ENCODE peak calls at places on chromosomes 6 and 20, in five cellular contexts. G is heart left ventricle, R is transverse colon, O is tibial nerve, N is HCT116. A is an unnamed sample.

GRCh38 chr6:45626087-45626891 is 248.6 kb upstream of the SUPT3H start:
- DNase-seq in G (no peak), R (no peak), O (no peak), N (no peak), A (peak; percentile 57)

GRCh38 chr6:42165016-42165415 is 8.1 kb upstream of the GUCA1A start:
- DNase-seq in G (no peak), R (no peak), O (no peak), N (no peak), A (no peak)

GRCh38 chr6:10759312-10759839 is 11.8 kb downstream of the TMEM14B start:
- DNase-seq in G (no peak), R (no peak), O (no peak), N (peak; percentile 89), A (peak; percentile 29)

GRCh38 chr6:42251500-42251899 is 33.8 kb upstream of the MRPS10 start:
- DNase-seq in G (no peak), R (no peak), O (no peak), N (no peak), A (no peak)

GRCh38 chr6:158269657-158270056 is 42.6 kb upstream of the TULP4 start:
- DNase-seq in G (no peak), R (no peak), O (no peak), N (no peak), A (no peak)

GRCh38 chr6:130033999-130034814 is 15.8 kb downstream of the L3MBTL3 start:
- DNase-seq in G (no peak), R (no peak), O (no peak), N (peak; percentile 79), A (no peak)

GRCh38 chr20:32807706-32808105 is 12.0 kb upstream of the MAPRE1 start:
- DNase-seq in G (no peak), R (no peak), O (no peak), N (no peak), A (no peak)

GRCh38 chr20:33649201-33649631 is 12.9 kb upstream of the C20orf144 start:
- DNase-seq in G (no peak), R (no peak), O (no peak), N (no peak), A (no peak)

GRCh38 chr6:108167449-108167903 is 1.7 kb downstream of the NR2E1 start:
- DNase-seq in G (no peak), R (no peak), O (no peak), N (no peak), A (no peak)

GRCh38 chr6:17938885-17939284 is 48.5 kb downstream of the KIF13A start:
- DNase-seq in G (no peak), R (no peak), O (no peak), N (no peak), A (no peak)

GRCh38 chr6:7152467-7152866 is 44.7 kb downstream of the RREB1 start:
- DNase-seq in G (no peak), R (no peak), O (no peak), N (no peak), A (no peak)

GRCh38 chr6:170084166-170084730 is 206.6 kb downstream of the DLL1 start:
- DNase-seq in G (peak; percentile 30), R (no peak), O (no peak), N (no peak), A (no peak)

GRCh38 chr6:48281217-48281616 is 170.2 kb upstream of the PTCHD4 start:
- DNase-seq in G (no peak), R (no peak), O (no peak), N (no peak), A (no peak)

GRCh38 chr6:164150221-164150620 is 735.7 kb downstream of the QKI start:
- DNase-seq in G (no peak), R (no peak), O (no peak), N (no peak), A (no peak)

GRCh38 chr6:82248233-82248735 is 740 bp upstream of the IBTK start:
- DNase-seq in G (no peak), R (peak; percentile 21), O (no peak), N (peak; percentile 49), A (peak; percentile 24)

GRCh38 chr6:82246802-82247633 is 526 bp downstream of the IBTK start:
- DNase-seq in G (no peak), R (peak; percentile 64), O (peak; percentile 52), N (peak; percentile 36), A (peak; percentile 30)

GRCh38 chr6:82249381-82250253 is 2.1 kb upstream of the IBTK start:
- DNase-seq in G (no peak), R (no peak), O (no peak), N (no peak), A (no peak)

GRCh38 chr6:82246370-82246769 is 1.2 kb downstream of the IBTK start:
- DNase-seq in G (no peak), R (no peak), O (no peak), N (no peak), A (no peak)

GRCh38 chr6:82247634-82248232 is at the start of gene IBTK:
- DNase-seq in G (peak; percentile 96), R (peak; percentile 96), O (peak; percentile 95), N (peak; percentile 86), A (peak; percentile 75)
- TF ChIP-seq POLR2A in G (peak; percentile 46), R (peak; percentile 88), O (peak; percentile 74), N (no peak), A (peak; percentile 23)

GRCh38 chr20:64024141-64024990 is 11.6 kb upstream of the C20orf204 start:
- DNase-seq in G (no peak), R (peak; percentile 49), O (no peak), N (no peak), A (no peak)

GRCh38 chr20:64023278-64024140 is 12.5 kb upstream of the C20orf204 start:
- DNase-seq in G (no peak), R (no peak), O (no peak), N (no peak), A (no peak)

GRCh38 chr20:64022671-64023070 is 13.3 kb upstream of the C20orf204 start:
- DNase-seq in G (no peak), R (no peak), O (no peak), N (no peak), A (no peak)

GRCh38 chr20:64025826-64026412 is 10.1 kb upstream of the C20orf204 start:
- DNase-seq in G (no peak), R (no peak), O (no peak), N (no peak), A (no peak)

DNA sequence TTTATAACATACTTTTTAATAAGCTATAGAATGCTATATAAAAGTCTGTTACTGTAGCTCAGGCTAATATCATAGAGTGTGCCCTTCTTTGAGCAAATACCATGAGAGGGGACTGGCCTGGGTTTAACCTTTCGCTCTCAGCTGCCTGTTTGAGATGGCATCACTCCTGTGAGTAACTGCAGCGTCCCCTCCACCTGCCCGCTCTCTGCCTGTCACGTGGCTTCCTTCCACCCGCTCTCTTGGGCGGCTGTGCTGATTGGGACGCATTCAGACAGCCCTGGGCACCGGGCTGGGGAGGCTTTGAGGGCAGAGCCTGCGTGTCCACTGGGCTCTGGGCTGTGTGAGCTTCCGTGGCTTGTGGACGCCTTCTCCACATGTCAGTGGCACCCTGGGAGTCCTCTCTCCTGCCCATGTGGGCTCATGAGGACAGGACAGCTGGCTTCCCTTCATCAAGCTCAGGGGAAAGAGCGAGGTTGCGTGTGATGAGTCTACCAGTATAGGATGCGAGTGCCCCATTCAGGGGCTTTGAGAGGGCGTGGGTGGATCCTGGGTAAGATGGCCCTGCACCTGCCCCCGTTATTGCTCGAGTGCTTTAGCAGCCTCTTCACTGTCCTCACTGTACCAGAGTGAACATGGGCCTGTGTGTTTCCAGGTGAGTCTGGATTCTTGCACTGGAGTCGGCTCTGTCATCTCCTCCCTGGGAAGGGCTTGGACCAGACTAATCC is 10.7 kb upstream of the C20orf204 start:
- DNase-seq in G (no peak), R (no peak), O (no peak), N (no peak), A (no peak)
- TF ChIP-seq POLR2A in G (no peak), R (no peak), O (no peak), N (no peak), A (no peak)

GRCh38 chr6:32129297-32130088 is 595 bp downstream of the FKBPL start:
- DNase-seq in G (no peak), R (no peak), O (peak; percentile 87), N (no peak), A (no peak)

GRCh38 chr6:32127409-32127716 is 683 bp downstream of the ATF6B start:
- DNase-seq in G (no peak), R (no peak), O (no peak), N (no peak), A (no peak)

GRCh38 chr6:32126880-32127279 is 1.2 kb downstream of the ATF6B start:
- DNase-seq in G (no peak), R (no peak), O (no peak), N (no peak), A (no peak)

GRCh38 chr6:32128751-32129296 is 778 bp upstream of the ATF6B start:
- DNase-seq in G (no peak), R (no peak), O (no peak), N (no peak), A (no peak)

GRCh38 chr6:32127717-32128592 is at the start of gene ATF6B:
- DNase-seq in G (peak; percentile 98), R (peak; percentile 98), O (peak; percentile 98), N (peak; percentile 98), A (peak; percentile 97)
- TF ChIP-seq POLR2A in G (no peak), R (peak; percentile 83), O (no peak), N (no peak), A (peak; percentile 53)

GRCh38 chr20:44153636-44154043 is 33.3 kb downstream of the JPH2 start:
- DNase-seq in G (no peak), R (no peak), O (no peak), N (no peak), A (no peak)

GRCh38 chr20:44157061-44157460 is 29.9 kb downstream of the JPH2 start:
- DNase-seq in G (no peak), R (no peak), O (no peak), N (no peak), A (no peak)

GRCh38 chr20:44159125-44159524 is 27.9 kb downstream of the JPH2 start:
- DNase-seq in G (no peak), R (no peak), O (no peak), N (no peak), A (no peak)

GRCh38 chr20:44151621-44152416 is 35.2 kb downstream of the JPH2 start:
- DNase-seq in G (no peak), R (no peak), O (no peak), N (peak; percentile 51), A (no peak)

GRCh38 chr20:44154521-44155001 is 32.4 kb downstream of the JPH2 start:
- DNase-seq in G (no peak), R (no peak), O (no peak), N (no peak), A (no peak)
- TF ChIP-seq POLR2A in G (no peak), R (no peak), O (no peak), N (no peak), A (no peak)

DNA sequence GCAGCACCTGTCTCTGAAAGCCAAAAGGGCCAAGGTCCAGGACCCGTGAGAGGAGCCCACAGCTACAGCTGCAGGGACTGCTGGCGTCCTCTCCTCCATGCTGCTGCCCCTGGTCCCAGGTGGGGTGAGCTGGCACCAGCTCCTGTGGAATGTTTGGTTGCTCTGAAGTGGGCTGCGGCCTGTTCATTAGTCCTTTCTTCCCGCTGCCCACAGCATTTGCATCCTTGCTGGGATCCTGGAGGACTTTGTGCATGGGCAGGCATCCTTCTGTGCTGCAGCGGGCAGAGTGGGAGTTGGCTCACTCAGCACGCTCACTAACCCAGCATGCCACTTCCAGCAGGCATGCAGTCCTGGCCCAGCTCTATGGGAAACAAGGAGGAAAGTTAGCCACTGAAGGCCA is 76.4 kb downstream of the DHX35 start:
- DNase-seq in G (no peak), R (no peak), O (no peak), N (no peak), A (no peak)
- TF ChIP-seq POLR2A in G (no peak), R (no peak), O (no peak), N (no peak), A (no peak)

GRCh38 chr6:145008715-145009114 is 723.6 kb downstream of the UTRN start:
- DNase-seq in G (no peak), R (no peak), O (no peak), N (no peak), A (no peak)
- TF ChIP-seq POLR2A in G (no peak), R (no peak), O (no peak), N (no peak), A (no peak)

GRCh38 chr6:64074981-64075380 is 439.4 kb downstream of the PHF3 start:
- DNase-seq in G (no peak), R (no peak), O (no peak), N (no peak), A (no peak)
- TF ChIP-seq POLR2A in G (no peak), R (no peak), O (no peak), N (no peak), A (no peak)